ENCODE peak calls at places on chromosomes 16 and 17, in seven cellular contexts. F is cardiac fibroblast, D is lower leg skin, Q is fibroblast of mammary gland, Z is AG04450, C is SK-N-SH, R is breast epithelium. X is an unnamed sample.
A peak's percentile ranks its signal among the peaks of the same experiment; 100 is the strongest.

GRCh38 chr16:85557976-85558589 is 55.0 kb upstream of the GSE1 start:
- DNase-seq in F (no peak), D (no peak), Q (no peak), Z (no peak), C (no peak), R (no peak), X (no peak)

GRCh38 chr17:76793775-76794174 is 55.9 kb downstream of the MFSD11 start:
- DNase-seq in F (peak; percentile 52), D (no peak), Q (peak; percentile 41), Z (no peak), C (peak; percentile 61), R (no peak), X (peak; percentile 23)

GRCh38 chr17:58667934-58668597 is 23.8 kb downstream of the TEX14 start:
- DNase-seq in F (peak; percentile 39), D (no peak), Q (peak; percentile 31), Z (no peak), C (no peak), R (no peak), X (no peak)

GRCh38 chr17:83199500-83200201 is 120.2 kb downstream of the METRNL start:
- DNase-seq in F (peak; percentile 81), D (peak; percentile 89), Q (peak; percentile 72), Z (no peak), C (no peak), R (peak; percentile 43), X (peak; percentile 83)

GRCh38 chr17:78615631-78616030 is 38.4 kb upstream of the DNAH17 start:
- DNase-seq in F (no peak), D (no peak), Q (no peak), Z (no peak), C (no peak), R (no peak), X (no peak)

GRCh38 chr16:56916571-56917403 is 15.2 kb upstream of the HERPUD1 start:
- DNase-seq in F (no peak), D (no peak), Q (no peak), Z (no peak), C (no peak), R (no peak), X (no peak)

GRCh38 chr16:2149630-2150417 is 1.4 kb downstream of the RAB26 start:
- DNase-seq in F (peak; percentile 20), D (no peak), Q (peak; percentile 34), Z (no peak), C (no peak), R (no peak), X (no peak)

GRCh38 chr16:28188085-28188916 is 23.5 kb downstream of the XPO6 start:
- DNase-seq in F (no peak), D (no peak), Q (no peak), Z (no peak), C (no peak), R (no peak), X (peak; percentile 29)

GRCh38 chr16:66478733-66479511 is 51.8 kb downstream of the BEAN1 start:
- DNase-seq in F (peak; percentile 70), D (peak; percentile 94), Q (peak; percentile 65), Z (no peak), C (peak; percentile 77), R (peak; percentile 72), X (peak; percentile 54)

GRCh38 chr17:1649844-1650409 is at the start of gene RILP:
- DNase-seq in F (peak; percentile 57), D (peak; percentile 96), Q (peak; percentile 62), Z (no peak), C (no peak), R (peak; percentile 92), X (peak; percentile 25)

GRCh38 chr16:84699712-84700517 is at the start of gene USP10:
- DNase-seq in F (peak; percentile 65), D (peak; percentile 93), Q (peak; percentile 56), Z (no peak), C (peak; percentile 100), R (peak; percentile 69), X (peak; percentile 66)

GRCh38 chr16:82990155-82990554 is 363.4 kb downstream of the CDH13 start:
- DNase-seq in F (peak; percentile 69), D (no peak), Q (peak; percentile 57), Z (peak; percentile 32), C (no peak), R (no peak), X (peak; percentile 55)

GRCh38 chr17:1108810-1109605 is 70.8 kb downstream of the ABR start:
- DNase-seq in F (peak; percentile 62), D (peak; percentile 91), Q (peak; percentile 40), Z (no peak), C (peak; percentile 85), R (no peak), X (peak; percentile 63)

GRCh38 chr17:75959839-75960511 is 19.0 kb downstream of the ACOX1 start:
- DNase-seq in F (no peak), D (peak; percentile 32), Q (no peak), Z (no peak), C (no peak), R (no peak), X (no peak)

GRCh38 chr16:87392823-87393679 is 915 bp downstream of the MAP1LC3B start:
- DNase-seq in F (peak; percentile 55), D (peak; percentile 92), Q (peak; percentile 56), Z (no peak), C (peak; percentile 69), R (peak; percentile 56), X (peak; percentile 47)

GRCh38 chr17:918102-918740 is 61.4 kb downstream of the NXN start:
- DNase-seq in F (no peak), D (no peak), Q (peak; percentile 65), Z (no peak), C (no peak), R (no peak), X (peak; percentile 47)

GRCh38 chr17:68849673-68850260 is 105.4 kb downstream of the ABCA8 start:
- DNase-seq in F (no peak), D (no peak), Q (peak; percentile 55), Z (no peak), C (no peak), R (no peak), X (peak; percentile 68)

GRCh38 chr17:45353047-45353446 is 36.2 kb upstream of the MAP3K14 start:
- DNase-seq in F (peak; percentile 20), D (peak; percentile 40), Q (no peak), Z (no peak), C (no peak), R (peak; percentile 20), X (no peak)

GRCh38 chr17:13931752-13932477 is 137.4 kb upstream of the COX10 start:
- DNase-seq in F (peak; percentile 79), D (peak; percentile 94), Q (peak; percentile 89), Z (no peak), C (no peak), R (no peak), X (peak; percentile 91)

GRCh38 chr17:17205368-17206148 is 575 bp downstream of the PLD6 start:
- DNase-seq in F (peak; percentile 28), D (peak; percentile 93), Q (peak; percentile 39), Z (no peak), C (peak; percentile 80), R (no peak), X (peak; percentile 55)

GRCh38 chr17:81553018-81553615 is 964 bp upstream of the FAAP100 start:
- DNase-seq in F (peak; percentile 83), D (peak; percentile 94), Q (peak; percentile 73), Z (no peak), C (peak; percentile 90), R (peak; percentile 88), X (peak; percentile 74)

GRCh38 chr17:81551458-81552243 is 502 bp downstream of the FAAP100 start:
- DNase-seq in F (no peak), D (no peak), Q (peak; percentile 44), Z (no peak), C (peak; percentile 85), R (no peak), X (peak; percentile 27)

GRCh38 chr17:81556175-81556691 is 4.1 kb upstream of the FAAP100 start:
- DNase-seq in F (peak; percentile 55), D (no peak), Q (peak; percentile 62), Z (no peak), C (no peak), R (no peak), X (peak; percentile 49)

GRCh38 chr17:81552244-81553017 is at the start of gene FAAP100:
- DNase-seq in F (peak; percentile 78), D (peak; percentile 95), Q (peak; percentile 66), Z (no peak), C (peak; percentile 99), R (peak; percentile 69), X (peak; percentile 74)

GRCh38 chr17:81553616-81554181 is 1.5 kb upstream of the FAAP100 start:
- DNase-seq in F (peak; percentile 97), D (no peak), Q (peak; percentile 99), Z (peak; percentile 92), C (peak; percentile 83), R (no peak), X (peak; percentile 95)
- H3K4me3 ChIP-seq in F (peak overlapping the region; percentile 90), D (no peak overlapping the region), Q (peak overlapping the region; percentile 78), Z (peak overlapping the region; percentile 89), C (peak overlapping the region; percentile 89), R (peak overlapping the region; percentile 96), X (peak overlapping the region; percentile 79)

GRCh38 chr17:56658648-56659047 is 65.1 kb downstream of the NOG start:
- DNase-seq in F (no peak), D (no peak), Q (no peak), Z (no peak), C (no peak), R (no peak), X (no peak)

GRCh38 chr17:56652608-56653007 is 59.1 kb downstream of the NOG start:
- DNase-seq in F (no peak), D (no peak), Q (no peak), Z (no peak), C (no peak), R (no peak), X (no peak)

GRCh38 chr17:56648814-56649213 is 55.3 kb downstream of the NOG start:
- DNase-seq in F (no peak), D (no peak), Q (no peak), Z (no peak), C (no peak), R (no peak), X (no peak)

GRCh38 chr17:56656961-56657360 is 63.5 kb downstream of the NOG start:
- DNase-seq in F (no peak), D (no peak), Q (no peak), Z (no peak), C (no peak), R (no peak), X (no peak)

GRCh38 chr17:56653877-56654276 is 60.4 kb downstream of the NOG start:
- DNase-seq in F (peak; percentile 32), D (no peak), Q (peak; percentile 33), Z (no peak), C (peak; percentile 32), R (no peak), X (peak; percentile 70)
- TF ChIP-seq CTCF in F (peak; percentile 23), D (no peak), Q (peak; percentile 41), Z (peak; percentile 55), C (peak; percentile 81), R (no peak), X (peak; percentile 74)

DNA sequence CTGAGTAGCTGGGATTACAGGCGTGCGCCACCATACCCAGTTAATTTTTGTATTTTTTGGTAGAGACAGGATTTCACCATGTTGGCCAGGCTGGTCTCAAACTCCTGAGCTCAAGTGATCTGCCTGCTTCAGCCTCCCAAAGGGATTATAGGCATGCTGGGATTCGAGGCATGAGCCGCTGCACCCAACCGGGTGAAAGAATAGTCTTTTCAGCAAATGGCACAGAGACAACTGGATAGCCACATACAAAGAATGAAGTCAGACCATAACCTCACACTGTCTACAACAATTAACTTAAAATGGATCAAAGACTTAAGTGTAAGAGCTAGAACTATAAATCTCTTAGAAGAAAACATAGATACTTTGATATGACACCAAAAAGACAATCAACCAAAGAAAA is 67.6 kb downstream of the TBC1D16 start:
- DNase-seq in F (no peak), D (peak; percentile 29), Q (no peak), Z (no peak), C (no peak), R (peak; percentile 14), X (no peak)
- H3K4me3 ChIP-seq in F (no peak overlapping the region), D (no peak overlapping the region), Q (no peak overlapping the region), Z (no peak overlapping the region), C (no peak overlapping the region), R (no peak overlapping the region), X (no peak overlapping the region)

GRCh38 chr17:39391448-39391847 is 10.0 kb downstream of the FBXL20 start:
- DNase-seq in F (no peak), D (no peak), Q (no peak), Z (no peak), C (no peak), R (no peak), X (no peak)

GRCh38 chr17:39393732-39394131 is 7.7 kb downstream of the FBXL20 start:
- DNase-seq in F (peak; percentile 31), D (no peak), Q (peak; percentile 30), Z (no peak), C (no peak), R (no peak), X (peak; percentile 35)
- TF ChIP-seq CTCF in F (no peak), D (no peak), Q (no peak), Z (no peak), C (peak; percentile 38), R (no peak), X (peak; percentile 36)

X was measured in AG10803.